ENCODE peak calls at places on chromosomes 13 and 19, in four cellular contexts. A is HepG2, H is K562, U is GM12878. G is an unnamed sample.

GRCh38 chr19:43560687-43561086 is 14.6 kb downstream of the XRCC1 start:
- DNase-seq in A (peak), H (peak), U (no peak), G (peak)

GRCh38 chr13:37485766-37486165 is 112.8 kb downstream of the POSTN start:
- DNase-seq in A (no peak), H (no peak), U (no peak), G (no peak)

GRCh38 chr13:101970339-101970738 is 431.5 kb downstream of the FGF14 start:
- DNase-seq in A (no peak), H (no peak), U (no peak), G (no peak)

GRCh38 chr19:31351212-31352193 is 2.3 kb upstream of the TSHZ3 start:
- DNase-seq in A (no peak), H (no peak), U (no peak), G (no peak)

GRCh38 chr19:19274716-19275115 is 1.6 kb upstream of the TM6SF2 start:
- DNase-seq in A (no peak), H (no peak), U (no peak), G (no peak)

GRCh38 chr19:2037676-2038255 is 13.3 kb downstream of the MKNK2 start:
- DNase-seq in A (no peak), H (no peak), U (no peak), G (no peak)

GRCh38 chr19:17394891-17395415 is 957 bp upstream of the CCDC194 start:
- DNase-seq in A (no peak), H (peak), U (no peak), G (peak)

GRCh38 chr13:112634102-112634501 is 46.1 kb upstream of the TUBGCP3 start:
- DNase-seq in A (no peak), H (peak), U (no peak), G (no peak)

GRCh38 chr13:74166286-74166685 is 32.1 kb upstream of the KLF12 start:
- DNase-seq in A (no peak), H (no peak), U (no peak), G (no peak)

GRCh38 chr13:76992548-76993001 is 694 bp downstream of the CLN5 start:
- DNase-seq in A (no peak), H (peak), U (no peak), G (peak)

GRCh38 chr19:19185853-19186728 is 5.9 kb downstream of the BORCS8 start:
- DNase-seq in A (peak), H (peak), U (no peak), G (peak)

GRCh38 chr13:50127017-50127725 is 111.9 kb downstream of the KCNRG start:
- DNase-seq in A (no peak), H (no peak), U (no peak), G (no peak)

GRCh38 chr19:43765109-43765876 is 10.5 kb upstream of the SMG9 start:
- DNase-seq in A (peak), H (peak), U (peak), G (no peak)

GRCh38 chr13:91162180-91162579 is 185.3 kb upstream of the MIR17HG start:
- DNase-seq in A (no peak), H (no peak), U (no peak), G (no peak)

GRCh38 chr13:110345266-110345665 is 38.2 kb downstream of the COL4A2 start:
- DNase-seq in A (no peak), H (no peak), U (no peak), G (no peak)

GRCh38 chr13:64793131-64793530 is 2437.0 kb downstream of the PCDH9 start:
- DNase-seq in A (no peak), H (no peak), U (no peak), G (no peak)

GRCh38 chr13:22561581-22561980 is 619.2 kb upstream of the SGCG start:
- DNase-seq in A (no peak), H (no peak), U (no peak), G (no peak)

DNA sequence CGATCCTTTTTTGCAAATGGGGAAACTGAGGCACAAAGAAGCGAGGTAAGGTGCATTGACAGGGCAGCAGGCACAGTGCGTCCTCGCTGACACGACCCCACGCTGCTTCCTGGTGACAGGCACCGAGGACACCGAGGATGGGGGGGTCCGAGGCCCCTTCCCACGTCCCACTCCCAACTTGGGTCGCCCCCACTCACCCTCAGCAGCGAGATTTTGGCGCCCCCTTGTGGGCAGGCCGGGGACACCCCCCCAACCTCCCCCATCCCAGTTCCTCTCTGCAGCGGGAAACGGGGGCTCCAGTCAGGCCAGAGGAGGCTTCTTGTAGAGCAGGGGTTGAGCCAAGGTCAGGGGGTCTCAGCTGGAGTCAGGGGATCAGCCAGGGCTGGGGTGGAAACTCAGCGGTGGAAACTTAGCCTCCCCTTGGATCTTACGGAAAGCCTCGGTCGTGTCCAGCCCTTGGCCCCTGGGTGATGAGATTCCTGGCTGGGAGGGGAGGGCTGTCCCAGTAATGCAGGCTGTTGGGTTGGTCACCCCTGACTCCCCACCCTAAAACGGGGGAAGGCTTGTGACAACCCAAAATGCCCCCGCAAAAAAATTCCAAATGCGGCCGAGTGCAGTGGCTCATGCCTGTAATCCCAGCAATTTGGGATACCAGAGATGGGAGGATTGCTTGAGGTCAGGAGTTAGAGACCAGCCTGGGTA is 8.2 kb downstream of the SMIM24 start:
- DNase-seq in A (no peak), H (peak), U (no peak), G (peak)
- TF ChIP-seq TARDBP in A (no peak), H (no peak), U (no peak), G (no peak)

DNA sequence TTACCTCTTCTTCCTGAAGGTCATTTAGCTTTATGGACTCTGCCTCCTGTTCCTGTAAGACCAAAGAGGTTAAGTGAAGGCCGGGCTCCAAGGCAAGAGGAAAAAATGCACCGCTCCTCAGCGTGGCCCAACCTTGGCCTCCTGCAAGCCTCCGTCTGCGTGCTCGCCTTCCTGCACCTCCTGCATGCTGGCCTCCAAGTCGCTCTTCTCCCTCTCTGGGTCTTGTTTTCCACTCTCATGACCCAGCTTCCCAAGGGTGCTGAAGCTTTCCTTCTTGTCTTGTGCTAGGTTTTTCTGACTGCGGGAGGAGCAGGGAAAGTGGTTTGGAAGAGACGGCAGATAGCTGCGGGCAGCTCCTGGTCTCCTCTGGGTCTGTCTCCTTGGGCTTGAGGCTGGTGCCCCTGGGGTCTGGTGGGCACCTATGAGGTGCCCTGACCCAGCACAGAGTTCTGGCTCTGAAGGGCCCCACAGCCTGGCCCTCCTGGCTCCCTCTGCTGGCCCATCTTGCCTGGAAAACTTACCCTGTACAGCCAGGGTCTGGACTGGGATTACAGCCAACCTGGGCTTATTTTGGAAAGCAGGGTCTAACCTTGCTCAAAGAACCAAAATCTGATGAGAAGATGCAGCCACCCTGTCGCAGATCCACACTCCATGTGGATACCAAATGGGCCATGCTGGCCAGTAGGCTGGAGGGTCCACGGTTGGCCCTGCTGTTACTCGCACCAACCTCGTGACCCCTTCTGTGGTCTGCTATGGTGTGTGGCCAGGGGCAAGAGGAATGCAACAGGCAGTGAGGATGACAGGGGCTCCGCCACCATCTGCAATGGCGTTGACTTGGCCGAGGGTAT is 5.2 kb downstream of the C13orf46 start:
- DNase-seq in A (no peak), H (no peak), U (no peak), G (no peak)
- TF ChIP-seq TARDBP in A (no peak), H (no peak), U (no peak), G (no peak)

DNA sequence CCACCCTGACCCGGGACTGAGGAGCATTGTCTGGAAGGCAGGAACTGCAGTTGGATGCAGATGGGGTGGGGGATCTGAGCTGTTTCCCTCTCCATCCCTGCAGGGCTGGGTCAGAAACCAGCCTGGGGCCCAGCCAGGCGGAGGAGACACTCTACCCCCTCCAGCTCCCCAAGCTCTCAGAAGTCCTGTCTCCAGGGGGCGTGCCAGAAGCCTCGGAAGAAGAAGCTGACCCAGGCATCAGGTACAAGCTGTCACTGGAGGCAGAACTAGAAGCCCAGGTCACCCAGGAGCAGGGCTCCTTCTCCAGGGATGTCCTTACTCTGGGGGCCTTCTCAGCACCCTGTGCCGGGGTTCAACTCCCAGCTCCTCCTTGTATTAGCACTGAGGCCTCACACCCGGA is 15.5 kb downstream of the SIX5 start:
- DNase-seq in A (no peak), H (peak), U (no peak), G (no peak)
- TF ChIP-seq TARDBP in A (no peak), H (no peak), U (no peak), G (no peak)

GRCh38 chr13:20814224-20814910 is 40.6 kb upstream of the EEF1AKMT1 start:
- DNase-seq in A (no peak), H (no peak), U (no peak), G (peak)
- TF ChIP-seq TARDBP in A (no peak), H (no peak), U (no peak), G (no peak)

GRCh38 chr19:10289167-10289835 is 451 bp upstream of the ICAM5 start:
- DNase-seq in A (peak), H (peak), U (no peak), G (peak)
- TF ChIP-seq TARDBP in A (no peak), H (no peak), U (no peak), G (no peak)

DNA sequence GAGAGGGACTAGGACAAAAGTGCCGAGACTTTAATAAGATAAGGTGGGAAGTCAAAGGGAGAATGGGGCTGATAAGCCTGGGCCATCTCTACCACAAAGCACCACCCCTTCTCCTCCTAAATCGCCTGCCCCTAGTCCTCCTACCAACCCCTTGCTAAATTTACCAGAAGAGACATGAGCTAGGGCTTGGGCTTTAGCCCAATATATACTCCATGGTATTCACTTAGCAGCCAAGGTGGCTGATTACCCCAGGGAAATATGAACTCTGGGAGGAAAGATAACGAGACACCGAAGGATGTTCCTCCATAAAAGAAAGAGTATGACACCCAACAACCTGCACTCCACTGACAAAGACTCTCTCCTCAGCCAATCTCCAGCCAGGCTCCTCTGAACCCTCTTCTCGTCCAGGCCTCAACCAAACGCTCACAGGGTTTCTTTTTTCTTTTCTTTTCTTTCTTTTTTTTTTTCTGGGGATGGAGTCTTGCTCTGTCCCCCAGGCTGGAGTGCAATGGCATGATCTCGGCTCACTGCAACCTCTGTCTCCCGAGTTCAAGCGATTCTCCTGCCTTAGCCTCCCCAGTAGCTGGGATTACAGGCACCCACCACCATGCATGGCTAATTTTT is 610.2 kb downstream of the UQCRFS1 start:
- DNase-seq in A (no peak), H (peak), U (no peak), G (no peak)
- TF ChIP-seq TARDBP in A (no peak), H (no peak), U (no peak), G (no peak)

GRCh38 chr13:95707442-95708389 is 30.8 kb downstream of the DNAJC3 start:
- DNase-seq in A (no peak), H (peak), U (no peak), G (no peak)

GRCh38 chr13:95707035-95707434 is 30.1 kb downstream of the DNAJC3 start:
- DNase-seq in A (no peak), H (no peak), U (no peak), G (no peak)

GRCh38 chr13:95706356-95706755 is 29.4 kb downstream of the DNAJC3 start:
- DNase-seq in A (no peak), H (no peak), U (no peak), G (no peak)

GRCh38 chr13:95708390-95708774 is 31.4 kb downstream of the DNAJC3 start:
- DNase-seq in A (no peak), H (no peak), U (no peak), G (no peak)

DNA sequence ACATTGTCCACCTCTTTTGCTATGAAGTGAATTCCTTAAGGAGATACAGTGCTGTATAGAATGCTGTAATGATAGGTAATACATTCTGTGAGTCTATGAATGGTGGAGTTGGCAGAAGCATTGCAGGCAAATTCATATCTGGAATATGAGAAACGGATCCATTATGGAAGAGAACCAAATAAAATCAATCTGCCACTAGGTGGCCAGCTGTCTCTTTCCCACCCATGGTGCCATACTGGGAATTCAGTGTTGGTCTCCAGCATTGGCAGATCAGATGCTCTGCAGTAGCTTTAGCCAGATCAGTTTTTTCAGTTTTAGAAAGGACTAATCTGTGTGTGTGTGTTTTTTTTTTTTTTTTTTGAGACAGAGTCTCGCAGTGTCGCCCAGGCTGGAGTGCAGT is 27.6 kb downstream of the DNAJC3 start:
- DNase-seq in A (no peak), H (peak), U (no peak), G (peak)
- TF ChIP-seq TARDBP in A (no peak), H (no peak), U (no peak), G (no peak)

GRCh38 chr19:5067666-5068065 is 98.8 kb downstream of the KDM4B start:
- DNase-seq in A (no peak), H (no peak), U (no peak), G (no peak)
- TF ChIP-seq TARDBP in A (no peak), H (no peak), U (no peak), G (no peak)